ENCODE peak calls at places on chromosomes 13 and 19, in four cellular contexts. G is GM12892; V is T1000; O is activated T-helper 1 cell treated with anti-CD3 and anti-CD28 coated beads, Interleukin-12 subunit alpha, Interleukin-12 subunit beta, Interleukin-2, Interleukin-4 antibody, amounts not matched to agents 30 ng/mL and 10 ng/mL and 1 ng/mL, durations not matched to agents 14 hours and 24 hours and 36 hours. N is an unnamed sample.

GRCh38 chr13:39888865-39889810 is 233.7 kb downstream of the COG6 start:
- DNase-seq in G (no peak), V (no peak), O (no peak), N (no peak)

GRCh38 chr13:24032252-24032651 is 128.3 kb upstream of the SPATA13 start:
- DNase-seq in G (no peak), V (no peak), O (no peak), N (peak)

GRCh38 chr19:7533281-7533819 is 2.2 kb upstream of the PNPLA6 start:
- DNase-seq in G (no peak), V (no peak), O (no peak), N (peak)

GRCh38 chr13:96041326-96042092 is 11.7 kb downstream of the UGGT2 start:
- DNase-seq in G (no peak), V (no peak), O (no peak), N (no peak)

GRCh38 chr13:35930665-35931631 is 200.2 kb downstream of the DCLK1 start:
- DNase-seq in G (no peak), V (no peak), O (no peak), N (no peak)

GRCh38 chr19:49113762-49114629 is at the start of gene LIN7B:
- DNase-seq in G (peak), V (peak), O (peak), N (peak)

GRCh38 chr19:10809693-10810285 is 26.2 kb downstream of the TMED1 start:
- DNase-seq in G (no peak), V (no peak), O (no peak), N (no peak)

GRCh38 chr19:811007-811434 is 10.7 kb downstream of the PLPPR3 start:
- DNase-seq in G (no peak), V (no peak), O (no peak), N (no peak)

GRCh38 chr13:25608181-25608580 is 236.4 kb downstream of the ATP8A2 start:
- DNase-seq in G (no peak), V (no peak), O (no peak), N (no peak)

GRCh38 chr19:30312582-30313352 is 59.4 kb upstream of the ZNF536 start:
- DNase-seq in G (no peak), V (no peak), O (no peak), N (no peak)

GRCh38 chr19:5345895-5346386 is 5.3 kb upstream of the PTPRS start:
- DNase-seq in G (no peak), V (peak), O (no peak), N (peak)

GRCh38 chr13:106617561-106617960 is 49.6 kb upstream of the ARGLU1 start:
- DNase-seq in G (no peak), V (no peak), O (no peak), N (peak)

GRCh38 chr19:44685877-44686276 is 13.1 kb upstream of the CEACAM16 start:
- DNase-seq in G (no peak), V (no peak), O (no peak), N (no peak)

GRCh38 chr13:44160549-44161278 is 212.9 kb upstream of the SERP2 start:
- DNase-seq in G (no peak), V (no peak), O (no peak), N (no peak)

GRCh38 chr19:38151242-38151641 is 72.8 kb downstream of the DPF1 start:
- DNase-seq in G (no peak), V (no peak), O (no peak), N (no peak)

GRCh38 chr13:28052945-28053344 is 47.4 kb downstream of the FLT3 start:
- DNase-seq in G (no peak), V (no peak), O (no peak), N (no peak)

GRCh38 chr13:97574926-97575325 is 141.0 kb downstream of the RAP2A start:
- DNase-seq in G (no peak), V (no peak), O (no peak), N (peak)

GRCh38 chr13:37701972-37702371 is 103.4 kb upstream of the POSTN start:
- DNase-seq in G (no peak), V (no peak), O (no peak), N (peak)

GRCh38 chr13:112963641-112964040 is 5.4 kb upstream of the MCF2L start:
- DNase-seq in G (no peak), V (no peak), O (no peak), N (no peak)

GRCh38 chr13:26707122-26708006 is 53.2 kb downstream of the GPR12 start:
- DNase-seq in G (no peak), V (no peak), O (peak), N (peak)

GRCh38 chr13:45882626-45883025 is 31.1 kb upstream of the SIAH3 start:
- DNase-seq in G (no peak), V (no peak), O (no peak), N (no peak)

GRCh38 chr19:29810504-29810871 is 1.3 kb upstream of the CCNE1 start:
- DNase-seq in G (no peak), V (no peak), O (no peak), N (no peak)